ENCODE peak calls at places on chromosomes 7 and 10, in six cellular contexts. D is body of pancreas, Q is OCI-LY7, A is kidney, N is thoracic aorta, L is heart left ventricle. P is an unnamed sample. For H3K9me3, the result is how much of the 10 kb centered on the place peaks cover.

GRCh38 chr7:45717537-45718235 is 143.5 kb downstream of the ADCY1 start:
- DNase-seq in D (no peak), Q (no peak), A (peak), N (no peak), L (no peak), P (no peak)

GRCh38 chr7:115933463-115933862 is 97.1 kb downstream of the TFEC start:
- DNase-seq in D (no peak), Q (no peak), A (no peak), N (no peak), L (no peak), P (no peak)

GRCh38 chr7:110075450-110075849 is 1015.5 kb upstream of the LRRN3 start:
- DNase-seq in D (no peak), Q (no peak), A (no peak), N (no peak), L (no peak), P (no peak)

GRCh38 chr7:82194011-82194410 is 249.6 kb downstream of the CACNA2D1 start:
- DNase-seq in D (no peak), Q (no peak), A (no peak), N (no peak), L (no peak), P (no peak)

GRCh38 chr10:97612386-97612785 is 20.9 kb downstream of the MORN4 start:
- DNase-seq in D (no peak), Q (peak), A (no peak), N (no peak), L (no peak), P (peak)

GRCh38 chr7:152076940-152077933 is 51.8 kb downstream of the GALNT11 start:
- DNase-seq in D (peak), Q (no peak), A (no peak), N (no peak), L (peak), P (no peak)

GRCh38 chr10:125004571-125005311 is 62.8 kb downstream of the ZRANB1 start:
- DNase-seq in D (peak), Q (no peak), A (peak), N (no peak), L (no peak), P (peak)

GRCh38 chr7:7201583-7202374 is 19.4 kb downstream of the C1GALT1 start:
- DNase-seq in D (peak), Q (peak), A (peak), N (no peak), L (no peak), P (no peak)

GRCh38 chr10:52451817-52452216 is 137.7 kb downstream of the DKK1 start:
- DNase-seq in D (no peak), Q (no peak), A (no peak), N (no peak), L (no peak), P (no peak)

GRCh38 chr7:69800495-69800894 is 202.2 kb downstream of the AUTS2 start:
- DNase-seq in D (peak), Q (no peak), A (no peak), N (no peak), L (no peak), P (no peak)

GRCh38 chr10:70853031-70853430 is 35.3 kb downstream of the PCBD1 start:
- DNase-seq in D (no peak), Q (no peak), A (no peak), N (no peak), L (no peak), P (no peak)

GRCh38 chr7:90227259-90227658 is 15.7 kb downstream of the STEAP2 start:
- DNase-seq in D (no peak), Q (no peak), A (no peak), N (no peak), L (no peak), P (no peak)

GRCh38 chr7:2760098-2760889 is 72.3 kb downstream of the AMZ1 start:
- DNase-seq in D (peak), Q (peak), A (peak), N (no peak), L (peak), P (peak)

GRCh38 chr7:41967156-41967555 is 264.3 kb upstream of the INHBA start:
- DNase-seq in D (no peak), Q (no peak), A (no peak), N (no peak), L (no peak), P (no peak)

GRCh38 chr7:1151653-1152425 is 8.2 kb downstream of the ZFAND2A start:
- DNase-seq in D (no peak), Q (peak), A (peak), N (no peak), L (no peak), P (no peak)

GRCh38 chr10:48609899-48610584 is 5.2 kb upstream of the ARHGAP22 start:
- DNase-seq in D (no peak), Q (no peak), A (no peak), N (no peak), L (no peak), P (no peak)

GRCh38 chr7:113548561-113548960 is 370.2 kb downstream of the PPP1R3A start:
- DNase-seq in D (no peak), Q (no peak), A (no peak), N (no peak), L (no peak), P (no peak)

GRCh38 chr10:10911471-10911921 is 106.2 kb upstream of the CELF2 start:
- DNase-seq in D (peak), Q (no peak), A (peak), N (peak), L (peak), P (no peak)

GRCh38 chr7:73844848-73845460 is 2.6 kb upstream of the METTL27 start:
- DNase-seq in D (no peak), Q (no peak), A (no peak), N (no peak), L (no peak), P (no peak)

GRCh38 chr7:38584443-38585210 is 46.5 kb downstream of the AMPH start:
- DNase-seq in D (no peak), Q (no peak), A (no peak), N (no peak), L (peak), P (no peak)

GRCh38 chr7:140922741-140923345 is 1.9 kb downstream of the BRAF start:
- DNase-seq in D (no peak), Q (no peak), A (no peak), N (no peak), L (no peak), P (no peak)

GRCh38 chr7:112112822-112113255 is 93.4 kb downstream of the DOCK4 start:
- DNase-seq in D (peak), Q (no peak), A (no peak), N (no peak), L (no peak), P (no peak)

GRCh38 chr7:116210345-116211005 is at the start of gene TES:
- DNase-seq in D (peak), Q (no peak), A (peak), N (no peak), L (peak), P (peak)

GRCh38 chr10:118725784-118726507 is 28.8 kb downstream of the CACUL1 start:
- DNase-seq in D (no peak), Q (no peak), A (no peak), N (no peak), L (no peak), P (no peak)

GRCh38 chr7:66043681-66044497 is 31.7 kb upstream of the ASL start:
- DNase-seq in D (peak), Q (no peak), A (peak), N (no peak), L (peak), P (no peak)

GRCh38 chr7:111146136-111146535 is 55.2 kb downstream of the LRRN3 start:
- DNase-seq in D (no peak), Q (no peak), A (no peak), N (no peak), L (no peak), P (no peak)

GRCh38 chr7:27148031-27148775 is 629 bp upstream of the HOXA6 start:
- DNase-seq in D (no peak), Q (no peak), A (peak), N (no peak), L (no peak), P (no peak)

GRCh38 chr10:123608047-123608446 is 58.1 kb upstream of the GPR26 start:
- DNase-seq in D (no peak), Q (no peak), A (no peak), N (no peak), L (no peak), P (no peak)

GRCh38 chr10:123613346-123613850 is 52.8 kb upstream of the GPR26 start:
- DNase-seq in D (no peak), Q (no peak), A (no peak), N (no peak), L (no peak), P (no peak)

GRCh38 chr10:123611876-123612275 is 54.3 kb upstream of the GPR26 start:
- DNase-seq in D (no peak), Q (no peak), A (peak), N (no peak), L (no peak), P (no peak)

GRCh38 chr10:123614888-123615287 is 51.3 kb upstream of the GPR26 start:
- DNase-seq in D (peak), Q (peak), A (peak), N (no peak), L (peak), P (no peak)

DNA sequence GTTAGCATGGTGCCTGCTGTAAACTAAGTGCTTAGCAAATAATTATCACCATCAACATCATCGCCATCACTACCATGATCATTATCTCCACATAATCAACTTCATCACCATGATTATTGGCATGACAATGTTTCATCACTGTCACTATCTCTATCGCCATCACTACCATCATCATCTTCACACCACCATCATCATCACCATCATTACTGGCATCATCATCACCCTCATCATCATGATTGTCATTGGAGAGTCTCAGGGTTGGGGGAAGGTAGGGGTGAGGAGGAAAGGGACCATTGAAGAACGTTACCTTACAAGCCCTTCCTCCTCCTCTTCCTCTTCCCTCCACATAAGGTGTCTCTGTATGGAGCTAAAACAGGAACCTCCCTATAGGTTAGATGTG is 54.9 kb upstream of the GPR26 start:
- DNase-seq in D (no peak), Q (no peak), A (no peak), N (no peak), L (no peak), P (no peak)
- H3K4me3 ChIP-seq in D (no peak), Q (no peak), A (no peak), N (no peak), L (no peak), P (no peak)

DNA sequence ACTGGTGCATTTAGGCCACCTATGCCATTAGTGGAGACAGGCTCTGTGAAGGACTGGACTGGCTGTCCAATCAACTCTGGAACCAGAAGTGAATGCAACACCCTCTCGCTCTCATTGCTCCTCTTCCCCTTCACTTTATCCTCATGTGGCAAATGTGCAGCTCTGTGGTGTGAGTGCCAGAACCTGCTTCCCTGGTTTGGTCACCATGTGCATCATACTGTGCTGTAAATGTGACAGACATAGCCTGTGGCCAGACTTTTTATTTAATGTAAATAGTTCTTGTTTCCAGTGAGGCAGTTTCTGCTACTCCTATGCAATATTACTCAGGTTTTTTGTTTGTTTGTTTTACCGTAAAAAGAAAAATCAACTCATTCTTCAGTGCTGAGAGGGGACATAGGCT is 73.0 kb upstream of the PPP1R9A start:
- DNase-seq in D (no peak), Q (no peak), A (no peak), N (no peak), L (no peak), P (no peak)
- H3K9me3 ChIP-seq in D (under half), Q (under half), A (under half), N (under half), L (under half), P (under half)

DNA sequence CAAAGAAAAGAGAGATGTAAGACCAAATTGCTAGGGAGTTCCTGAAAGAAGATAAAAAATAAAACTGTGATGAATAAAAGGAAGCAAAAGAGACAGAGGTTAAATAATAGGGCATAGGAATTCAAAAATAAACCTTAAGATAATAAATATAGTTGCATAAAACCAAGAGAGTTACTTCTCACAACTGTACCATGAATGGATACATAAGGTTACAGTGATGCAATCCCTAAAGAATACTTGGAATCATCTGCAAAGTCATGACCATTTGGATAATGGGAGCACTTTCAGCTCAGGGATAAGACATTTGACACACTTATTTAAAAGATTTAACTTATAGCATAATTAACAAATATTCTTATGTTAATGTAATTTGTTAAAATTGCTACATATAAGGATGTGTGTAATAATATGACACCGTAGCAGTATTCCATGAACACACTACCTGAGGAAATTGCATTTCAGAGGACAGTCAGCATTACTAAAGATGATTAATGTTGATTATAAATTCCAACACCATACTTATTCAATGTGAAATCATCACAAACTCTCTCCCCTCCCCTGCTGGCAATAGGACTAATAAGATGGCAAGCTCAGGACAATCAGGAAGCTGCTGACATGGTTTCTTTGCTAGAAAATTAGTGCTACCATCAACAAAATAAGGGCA is 202.1 kb upstream of the AKR1E2 start:
- DNase-seq in D (no peak), Q (no peak), A (no peak), N (no peak), L (no peak), P (no peak)
- H3K4me3 ChIP-seq in D (no peak), Q (no peak), A (no peak), N (no peak), L (no peak), P (no peak)

GRCh38 chr10:86286591-86287421 is 79.8 kb downstream of the GRID1 start:
- DNase-seq in D (no peak), Q (no peak), A (no peak), N (no peak), L (no peak), P (no peak)
- H3K9me3 ChIP-seq in D (under half), Q (under half), A (under half), N (under half), L (under half), P (under half)

DNA sequence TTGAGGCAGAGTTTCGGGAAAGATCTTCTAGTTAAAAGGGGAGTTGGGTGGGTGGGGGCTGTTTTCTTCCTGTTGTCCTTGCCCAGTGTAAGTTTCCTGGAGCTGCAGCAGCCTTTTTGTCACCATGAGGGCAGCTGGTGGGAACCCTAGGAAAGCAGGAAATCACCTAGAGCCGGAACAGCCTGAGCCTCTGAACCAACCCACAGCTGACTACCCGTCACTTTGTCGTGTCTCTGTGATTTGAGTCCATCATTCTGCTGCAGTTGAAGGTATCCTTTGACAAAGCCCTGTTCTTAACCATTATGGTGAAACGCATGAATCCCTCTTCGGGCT is 1.2 kb upstream of the C10orf143 start:
- DNase-seq in D (no peak), Q (peak), A (no peak), N (no peak), L (no peak), P (no peak)
- H3K4me3 ChIP-seq in D (peak), Q (peak), A (peak), N (peak), L (peak), P (peak)

DNA sequence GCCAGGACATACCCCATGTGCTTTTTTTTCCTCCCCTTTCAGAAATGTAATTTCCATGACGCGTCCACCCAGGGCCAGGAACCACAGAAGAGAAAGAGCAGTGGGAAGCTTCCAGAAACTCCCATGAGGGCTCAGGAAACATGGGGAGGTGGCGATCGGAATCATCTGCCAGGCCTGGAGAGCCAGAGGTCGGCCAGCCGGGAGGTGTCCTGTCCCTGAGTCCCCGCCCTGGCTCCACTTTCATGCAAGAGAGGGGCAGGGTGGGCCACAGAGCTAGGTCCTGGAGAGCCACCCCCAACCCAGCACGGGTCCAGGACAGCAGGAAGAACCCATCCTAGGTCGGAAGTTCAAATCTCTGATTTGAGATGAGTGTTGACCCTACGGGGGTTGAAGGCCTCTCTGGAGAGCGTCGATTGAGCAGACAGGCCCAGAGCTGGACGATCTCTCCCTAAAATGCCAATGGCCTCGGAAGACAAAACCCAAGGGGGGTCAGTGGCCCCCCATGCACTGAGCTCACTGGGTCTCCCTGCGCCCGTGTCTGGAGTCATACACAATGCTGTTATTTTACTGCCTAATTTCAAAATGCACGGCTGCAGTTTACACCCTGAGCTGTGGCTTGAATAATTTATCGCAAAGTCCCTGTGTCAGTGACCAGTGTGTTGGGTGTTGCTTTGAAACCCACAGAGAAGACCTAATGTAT is 594.1 kb downstream of the PTPRN2 start:
- DNase-seq in D (no peak), Q (no peak), A (peak), N (no peak), L (no peak), P (no peak)
- H3K9me3 ChIP-seq in D (under half), Q (under half), A (under half), N (under half), L (under half), P (under half)

GRCh38 chr10:43404675-43405221 is 4.2 kb downstream of the HNRNPF start:
- DNase-seq in D (no peak), Q (no peak), A (no peak), N (no peak), L (no peak), P (no peak)
- H3K4me3 ChIP-seq in D (no peak), Q (peak), A (no peak), N (peak), L (no peak), P (no peak)

P was measured in WERI-Rb-1.